ENCODE peak calls at places on chromosome 2, in five cellular contexts. J is fibroblast of lung, G is cardiac muscle cell, O is RWPE2, L is BJ. K is an unnamed sample. For H3K27me3, the result is how much of the 10 kb centered on the place peaks cover.

GRCh38 chr2:200225943-200226342 is 80.5 kb upstream of the SPATS2L start:
- DNase-seq in J (no peak), G (peak), O (no peak), L (no peak), K (no peak)

GRCh38 chr2:133837441-133838090 is 269.3 kb upstream of the NCKAP5 start:
- DNase-seq in J (peak), G (no peak), O (no peak), L (no peak), K (peak)

GRCh38 chr2:215736653-215737290 is 276.6 kb downstream of the MREG start:
- DNase-seq in J (peak), G (peak), O (no peak), L (peak), K (no peak)

GRCh38 chr2:148555622-148556294 is 88.8 kb upstream of the EPC2 start:
- DNase-seq in J (no peak), G (no peak), O (no peak), L (no peak), K (no peak)

GRCh38 chr2:44546469-44547127 is 184.9 kb downstream of the CAMKMT start:
- DNase-seq in J (no peak), G (no peak), O (no peak), L (no peak), K (no peak)

GRCh38 chr2:36399050-36399449 is 43.5 kb downstream of the CRIM1 start:
- DNase-seq in J (no peak), G (no peak), O (no peak), L (no peak), K (no peak)

GRCh38 chr2:8298783-8299182 is 383.1 kb upstream of the ID2 start:
- DNase-seq in J (no peak), G (peak), O (no peak), L (no peak), K (peak)

GRCh38 chr2:31688282-31688681 is 107.5 kb upstream of the SRD5A2 start:
- DNase-seq in J (no peak), G (peak), O (no peak), L (no peak), K (no peak)

GRCh38 chr2:71379086-71379485 is 47.5 kb downstream of the ZNF638 start:
- DNase-seq in J (peak), G (peak), O (no peak), L (peak), K (no peak)

GRCh38 chr2:126900646-126901319 is 2.1 kb downstream of the TEX51 start:
- DNase-seq in J (no peak), G (no peak), O (no peak), L (no peak), K (peak)

GRCh38 chr2:189658808-189659207 is 2.5 kb upstream of the ASNSD1 start:
- DNase-seq in J (no peak), G (no peak), O (no peak), L (no peak), K (no peak)

GRCh38 chr2:77962943-77963342 is 440.8 kb upstream of the LRRTM4 start:
- DNase-seq in J (no peak), G (no peak), O (no peak), L (no peak), K (no peak)

GRCh38 chr2:30714811-30715709 is 92.2 kb downstream of the CAPN13 start:
- DNase-seq in J (no peak), G (no peak), O (no peak), L (no peak), K (peak)

GRCh38 chr2:60844105-60844504 is 37.3 kb upstream of the REL start:
- DNase-seq in J (no peak), G (no peak), O (no peak), L (no peak), K (no peak)

GRCh38 chr2:133232556-133232955 is 335.7 kb downstream of the NCKAP5 start:
- DNase-seq in J (no peak), G (peak), O (no peak), L (no peak), K (no peak)

GRCh38 chr2:50391553-50391952 is 640.4 kb downstream of the NRXN1 start:
- DNase-seq in J (no peak), G (no peak), O (no peak), L (no peak), K (no peak)

GRCh38 chr2:224162122-224162521 is 123.0 kb upstream of the SERPINE2 start:
- DNase-seq in J (peak), G (no peak), O (no peak), L (no peak), K (no peak)

GRCh38 chr2:176188218-176188968 is at the start of gene HOXD1:
- DNase-seq in J (peak), G (no peak), O (no peak), L (no peak), K (no peak)

GRCh38 chr2:154324601-154325000 is 373.9 kb upstream of the KCNJ3 start:
- DNase-seq in J (no peak), G (no peak), O (no peak), L (no peak), K (no peak)

GRCh38 chr2:96596596-96596995 is 41.5 kb downstream of the KANSL3 start:
- DNase-seq in J (no peak), G (no peak), O (no peak), L (no peak), K (no peak)

GRCh38 chr2:96601382-96602292 is 36.5 kb downstream of the KANSL3 start:
- DNase-seq in J (no peak), G (no peak), O (no peak), L (no peak), K (no peak)

GRCh38 chr2:96604104-96604503 is 34.0 kb downstream of the KANSL3 start:
- DNase-seq in J (no peak), G (no peak), O (no peak), L (no peak), K (no peak)

GRCh38 chr2:96602330-96602823 is 35.7 kb downstream of the KANSL3 start:
- DNase-seq in J (no peak), G (no peak), O (no peak), L (no peak), K (no peak)

GRCh38 chr2:96599941-96600340 is 38.2 kb downstream of the KANSL3 start:
- DNase-seq in J (no peak), G (no peak), O (no peak), L (no peak), K (no peak)
- H3K4me3 ChIP-seq in J (no peak), G (no peak), O (no peak), L (no peak), K (no peak)

DNA sequence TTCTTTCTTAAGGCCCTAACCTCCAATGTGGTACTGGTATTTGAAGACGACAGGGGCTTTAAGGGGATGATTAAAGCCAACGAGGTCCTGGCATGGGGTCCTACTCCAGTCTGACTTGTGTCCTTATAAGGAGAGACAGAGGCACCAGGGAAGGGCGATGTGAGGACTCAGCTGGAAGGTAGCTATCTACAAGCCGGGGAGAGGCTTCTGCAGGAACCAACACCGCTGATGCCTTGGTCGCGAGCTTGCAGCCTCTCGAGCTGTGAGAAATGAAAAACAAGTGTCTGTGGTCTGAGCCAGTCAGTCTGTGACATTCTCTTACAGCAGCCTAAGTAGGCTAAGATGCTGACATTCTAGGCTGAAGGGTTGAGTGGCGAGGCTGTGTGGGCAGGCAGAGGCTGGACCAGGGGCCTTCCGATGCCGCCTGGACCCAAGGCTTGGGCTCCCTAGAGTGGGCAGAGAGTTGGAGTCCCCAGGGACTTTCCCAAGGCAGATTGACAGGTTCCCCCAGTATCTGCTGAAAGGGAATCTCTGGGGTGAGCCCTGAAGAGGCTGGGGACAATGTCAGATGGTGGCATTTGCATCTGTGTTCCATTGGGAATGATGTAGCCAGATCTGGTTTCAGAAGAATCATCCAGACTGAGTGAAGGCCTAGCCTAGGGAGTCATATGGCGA is 322.9 kb upstream of the HS6ST1 start:
- DNase-seq in J (no peak), G (no peak), O (no peak), L (no peak), K (peak)
- TF ChIP-seq CTCF in J (no peak), G (no peak), O (no peak), L (no peak), K (no peak)

GRCh38 chr2:223088866-223089265 is 36.9 kb downstream of the KCNE4 start:
- DNase-seq in J (no peak), G (no peak), O (no peak), L (no peak), K (no peak)
- H3K27me3 ChIP-seq in J (under half), G (under half), O (under half), L (under half), K (under half)

DNA sequence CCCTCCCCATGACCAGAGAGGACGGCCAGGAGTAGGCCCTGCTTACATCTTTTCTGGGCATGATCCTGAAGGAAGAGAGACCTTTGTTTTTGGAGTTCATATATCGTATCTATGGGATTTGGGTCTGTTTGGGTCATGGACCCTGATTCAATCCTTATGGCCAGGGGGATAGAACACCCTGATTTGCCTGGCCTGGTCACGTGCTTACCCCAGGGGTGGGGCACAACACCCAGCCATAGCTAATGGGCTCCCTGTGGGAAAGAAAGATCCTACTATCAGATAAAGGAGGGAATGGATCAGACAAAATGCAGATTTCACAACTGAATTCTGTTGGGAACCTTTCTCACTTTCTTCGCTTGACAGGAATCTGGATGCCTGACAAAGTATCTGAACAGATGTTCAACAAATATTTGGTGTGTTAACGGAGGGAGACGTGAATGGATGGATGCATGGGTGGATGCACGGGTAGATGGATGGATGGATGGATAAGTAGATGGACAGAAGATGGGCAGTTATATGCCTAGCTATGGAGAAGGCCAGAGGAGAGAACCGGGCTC is 155.9 kb downstream of the KLHL29 start:
- DNase-seq in J (no peak), G (no peak), O (no peak), L (no peak), K (no peak)
- H3K4me3 ChIP-seq in J (no peak), G (no peak), O (no peak), L (no peak), K (no peak)

GRCh38 chr2:168495524-168495923 is 39.5 kb downstream of the CERS6 start:
- DNase-seq in J (no peak), G (no peak), O (no peak), L (no peak), K (no peak)

GRCh38 chr2:168499500-168499899 is 43.4 kb downstream of the CERS6 start:
- DNase-seq in J (peak), G (no peak), O (no peak), L (no peak), K (no peak)

GRCh38 chr2:168490916-168491605 is 35.0 kb downstream of the CERS6 start:
- DNase-seq in J (no peak), G (no peak), O (no peak), L (no peak), K (no peak)

GRCh38 chr2:168490015-168490874 is 34.2 kb downstream of the CERS6 start:
- DNase-seq in J (peak), G (peak), O (no peak), L (no peak), K (no peak)

DNA sequence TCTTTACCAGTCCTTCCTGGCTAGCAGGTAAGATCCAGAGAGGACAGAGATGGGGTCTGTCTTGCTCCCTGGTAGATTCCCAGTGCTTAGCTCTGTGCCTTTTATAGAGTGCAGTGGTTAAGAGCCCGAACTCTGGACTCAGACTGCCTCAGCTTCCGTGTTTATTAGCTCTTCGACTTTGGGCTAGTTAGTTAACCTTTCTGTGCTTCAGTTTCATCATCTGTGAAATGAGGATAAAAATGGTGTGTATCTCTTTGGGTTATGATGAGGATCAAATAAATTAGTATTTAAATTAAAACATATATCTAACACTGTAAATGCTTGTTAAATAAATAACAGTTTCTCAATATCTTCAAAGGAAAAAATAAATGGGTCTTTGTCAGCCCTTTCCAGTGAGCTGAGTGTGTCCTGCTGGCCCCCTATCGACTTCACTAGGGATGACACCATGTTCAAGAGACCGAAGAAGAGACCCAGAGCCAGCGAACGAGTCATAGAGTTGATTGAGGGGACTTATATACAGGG is 38.2 kb downstream of the CERS6 start:
- DNase-seq in J (peak), G (peak), O (no peak), L (no peak), K (no peak)
- TF ChIP-seq CTCF in J (peak), G (peak), O (peak), L (no peak), K (no peak)

GRCh38 chr2:56192664-56193305 is 9.0 kb downstream of the CCDC85A start:
- DNase-seq in J (no peak), G (no peak), O (no peak), L (no peak), K (no peak)

GRCh38 chr2:56195563-56195962 is 11.8 kb downstream of the CCDC85A start:
- DNase-seq in J (peak), G (no peak), O (no peak), L (no peak), K (no peak)

DNA sequence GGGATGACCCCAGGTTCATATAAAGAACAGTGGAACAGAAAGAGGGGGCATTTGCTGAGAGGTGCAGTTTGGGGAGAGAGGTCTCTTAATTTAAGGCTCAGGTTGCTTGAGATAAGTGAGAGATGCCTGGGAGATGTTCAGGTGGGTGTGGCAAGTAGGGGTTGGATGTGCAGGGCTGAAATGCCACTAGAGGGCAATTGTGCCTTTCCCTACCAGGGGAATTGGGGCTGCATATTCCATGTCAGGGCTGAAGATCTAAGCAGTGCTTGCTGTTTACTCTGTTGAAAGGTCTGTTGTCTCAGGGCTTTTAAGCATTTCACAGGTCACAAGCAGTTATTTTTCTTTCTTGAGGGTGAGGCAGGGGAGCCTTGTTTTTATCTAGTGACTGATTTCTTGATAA is 7.8 kb downstream of the CCDC85A start:
- DNase-seq in J (peak), G (peak), O (no peak), L (no peak), K (no peak)
- H3K27me3 ChIP-seq in J (under half), G (half or more), O (under half), L (under half), K (under half)